ENCODE peak calls at places on chromosomes 7 and 10, in five cellular contexts. V is HepG2, F is H1, U is HCT116, Z is WTC11. I is an unnamed sample.
A peak's percentile ranks its signal among the peaks of the same experiment; 100 is the strongest.

GRCh38 chr7:976901-977325 is 1.6 kb upstream of the COX19 start:
- DNase-seq in V (peak; percentile 83), F (no peak), U (no peak), Z (no peak), I (no peak)

GRCh38 chr10:293636-294035 is 158.4 kb downstream of the ZMYND11 start:
- DNase-seq in V (no peak), F (no peak), U (no peak), Z (no peak), I (no peak)

GRCh38 chr7:2138146-2138765 is 94.5 kb downstream of the MAD1L1 start:
- DNase-seq in V (no peak), F (no peak), U (no peak), Z (no peak), I (peak; percentile 30)

GRCh38 chr10:17033529-17034250 is 95.9 kb downstream of the CUBN start:
- DNase-seq in V (no peak), F (no peak), U (no peak), Z (no peak), I (no peak)

GRCh38 chr10:77586719-77587423 is 50.7 kb downstream of the KCNMA1 start:
- DNase-seq in V (no peak), F (no peak), U (no peak), Z (no peak), I (no peak)

GRCh38 chr7:30888783-30889182 is 22.9 kb upstream of the AQP1 start:
- DNase-seq in V (no peak), F (no peak), U (no peak), Z (no peak), I (peak; percentile 73)

GRCh38 chr7:37705976-37706375 is 22.4 kb downstream of the GPR141 start:
- DNase-seq in V (no peak), F (no peak), U (no peak), Z (no peak), I (no peak)

GRCh38 chr7:95046494-95047240 is 139.3 kb downstream of the PPP1R9A start:
- DNase-seq in V (no peak), F (no peak), U (no peak), Z (no peak), I (no peak)

GRCh38 chr7:158856883-158857668 is 718 bp downstream of the DYNC2I1 start:
- DNase-seq in V (no peak), F (no peak), U (no peak), Z (no peak), I (peak; percentile 19)

GRCh38 chr10:36492590-36493510 is 632.5 kb upstream of the ANKRD30A start:
- DNase-seq in V (no peak), F (no peak), U (no peak), Z (no peak), I (peak; percentile 85)

GRCh38 chr7:44097064-44097932 is 6.8 kb upstream of the AEBP1 start:
- DNase-seq in V (no peak), F (no peak), U (no peak), Z (no peak), I (no peak)

GRCh38 chr10:45398595-45398994 is 24.6 kb downstream of the ALOX5 start:
- DNase-seq in V (no peak), F (no peak), U (no peak), Z (no peak), I (no peak)

GRCh38 chr7:83806538-83806937 is 157.6 kb upstream of the SEMA3E start:
- DNase-seq in V (no peak), F (no peak), U (no peak), Z (no peak), I (no peak)

GRCh38 chr10:103855852-103856496 is 598 bp upstream of the SH3PXD2A start:
- DNase-seq in V (peak; percentile 52), F (no peak), U (no peak), Z (no peak), I (no peak)

GRCh38 chr10:110225441-110225755 is 18.0 kb downstream of the MXI1 start:
- DNase-seq in V (no peak), F (no peak), U (no peak), Z (no peak), I (no peak)

GRCh38 chr10:76432274-76433012 is 1001.0 kb downstream of the LRMDA start:
- DNase-seq in V (no peak), F (no peak), U (no peak), Z (no peak), I (no peak)

GRCh38 chr10:122163182-122164027 is 107.7 kb upstream of the BTBD16 start:
- DNase-seq in V (no peak), F (peak; percentile 84), U (no peak), Z (peak; percentile 92), I (peak; percentile 49)

GRCh38 chr7:138388673-138389491 is 71.2 kb upstream of the TRIM24 start:
- DNase-seq in V (peak; percentile 98), F (no peak), U (no peak), Z (no peak), I (no peak)

GRCh38 chr10:17113889-17114288 is 15.7 kb downstream of the CUBN start:
- DNase-seq in V (no peak), F (no peak), U (no peak), Z (no peak), I (peak; percentile 46)

GRCh38 chr7:155257482-155258232 is 40.0 kb upstream of the INSIG1 start:
- DNase-seq in V (no peak), F (no peak), U (no peak), Z (no peak), I (peak; percentile 73)

GRCh38 chr7:40329601-40330153 is 194.9 kb downstream of the SUGCT start:
- DNase-seq in V (peak; percentile 52), F (no peak), U (peak; percentile 41), Z (no peak), I (peak; percentile 72)

GRCh38 chr10:111338798-111339197 is 262.0 kb downstream of the ADRA2A start:
- DNase-seq in V (no peak), F (no peak), U (no peak), Z (no peak), I (no peak)

GRCh38 chr10:59271160-59271559 is 91.2 kb downstream of the FAM13C start:
- DNase-seq in V (no peak), F (no peak), U (no peak), Z (no peak), I (no peak)
- TF ChIP-seq MAX in V (no peak), F (no peak), U (no peak), Z (no peak), I (no peak)

GRCh38 chr10:97612386-97612785 is 20.9 kb downstream of the MORN4 start:
- DNase-seq in V (peak; percentile 45), F (peak; percentile 27), U (peak; percentile 42), Z (no peak), I (peak; percentile 71)
- TF ChIP-seq CTCF in V (peak; percentile 72), F (peak; percentile 49), U (peak; percentile 56), Z (no peak), I (peak; percentile 38)

GRCh38 chr7:73904219-73905136 is 43.5 kb downstream of the TMEM270 start:
- DNase-seq in V (no peak), F (no peak), U (no peak), Z (no peak), I (no peak)
- TF ChIP-seq MAX in V (no peak), F (no peak), U (no peak), Z (no peak), I (no peak)

DNA sequence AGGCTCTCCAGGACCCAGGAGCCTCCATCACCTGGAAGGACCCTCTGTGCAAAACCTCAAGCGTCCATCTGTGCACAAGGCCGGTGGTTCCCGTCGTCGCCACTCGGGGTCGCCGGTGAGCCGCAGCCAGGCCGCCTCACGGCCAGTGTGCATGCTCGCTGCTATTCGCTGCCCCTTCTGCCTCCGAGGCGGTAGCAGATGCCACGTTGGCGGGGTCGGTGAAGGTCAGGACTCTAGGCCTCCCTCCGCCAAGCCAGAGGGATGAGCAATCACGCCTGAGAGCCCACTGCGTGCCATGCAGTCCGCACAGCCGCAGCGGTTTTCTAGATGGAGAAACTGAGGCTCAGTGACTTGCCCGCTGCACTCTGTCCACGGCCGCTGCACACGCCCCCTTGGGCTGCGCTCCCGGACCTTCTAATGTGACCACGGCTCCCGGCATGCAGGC is 5.7 kb downstream of the UPK3B start:
- DNase-seq in V (peak; percentile 47), F (no peak), U (no peak), Z (peak; percentile 91), I (no peak)
- TF ChIP-seq CTCF in V (peak; percentile 99), F (no peak), U (no peak), Z (peak; percentile 84), I (peak; percentile 49)

I was measured in endothelial cell of umbilical vein.